ENCODE peak calls at places on chromosomes 7 and 10, in eight cellular contexts. Q is T-helper 2 cell; H is activated naive CD8-positive, alpha-beta T cell treated with anti-CD3 and anti-CD28 coated beads, Interleukin-2, amount 50 U/mL, for 16 hours; G is Daoy; O is iPS-NIHi11; D is endothelial cell of umbilical vein; T is stimulated activated naive B cell treated with anti-CD40 and anti-IgM and Interleukin-4, amounts not matched to agents 10 μg/mL and 1 μg/mL and 100 μg/mL, for 72 hours; S is effector memory CD4-positive, alpha-beta T cell. V is an unnamed sample.

GRCh38 chr7:157007470-157008066 is 2.9 kb downstream of the MNX1 start:
- DNase-seq in H (no peak), G (no peak), T (no peak), Q (no peak), O (no peak), D (no peak), S (no peak), V (no peak)

GRCh38 chr10:85850736-85851135 is 515.9 kb downstream of the GRID1 start:
- DNase-seq in T (no peak), Q (no peak), G (no peak), S (no peak), H (no peak), O (no peak), D (no peak), V (no peak)

GRCh38 chr10:58023341-58024073 is 244.2 kb downstream of the IPMK start:
- DNase-seq in Q (no peak), H (no peak), G (peak), O (no peak), D (peak), S (no peak), T (no peak), V (no peak)

GRCh38 chr10:124354411-124355382 is 64.0 kb downstream of the OAT start:
- DNase-seq in T (peak), Q (peak), D (peak), O (no peak), S (no peak), H (no peak), G (peak), V (peak)

GRCh38 chr7:84497873-84498272 is 303.3 kb upstream of the SEMA3A start:
- DNase-seq in H (no peak), Q (no peak), G (no peak), S (no peak), T (no peak), D (no peak), O (no peak), V (no peak)

GRCh38 chr7:80346704-80347103 is 165.2 kb downstream of the GNAT3 start:
- DNase-seq in Q (peak), T (no peak), G (peak), S (no peak), D (no peak), H (no peak), O (no peak), V (no peak)

GRCh38 chr7:159062596-159062995 is 82.1 kb downstream of the VIPR2 start:
- DNase-seq in D (no peak), T (no peak), H (no peak), O (no peak), Q (no peak), S (no peak), G (peak), V (no peak)

GRCh38 chr10:121069061-121069850 is 218.1 kb downstream of the WDR11 start:
- DNase-seq in G (peak), S (no peak), Q (peak), H (no peak), O (no peak), T (no peak), D (no peak), V (no peak)

GRCh38 chr10:28125701-28126100 is 126.8 kb upstream of the ODAD2 start:
- DNase-seq in O (no peak), S (no peak), D (no peak), G (no peak), H (no peak), Q (no peak), T (no peak), V (no peak)

GRCh38 chr7:74480861-74481417 is 27.2 kb downstream of the GTF2IRD1 start:
- DNase-seq in G (peak), O (no peak), S (no peak), H (no peak), Q (no peak), T (no peak), D (peak), V (no peak)

GRCh38 chr10:29451946-29452345 is 163.1 kb downstream of the LYZL1 start:
- DNase-seq in G (no peak), S (no peak), T (no peak), H (no peak), D (no peak), O (no peak), Q (no peak), V (no peak)

GRCh38 chr10:63515002-63515763 is 6.0 kb upstream of the REEP3 start:
- DNase-seq in T (no peak), H (no peak), G (peak), O (peak), Q (peak), S (no peak), D (peak), V (peak)

GRCh38 chr10:94680544-94680943 is 3.0 kb upstream of the CYP2C18 start:
- DNase-seq in T (no peak), S (no peak), H (no peak), D (no peak), O (no peak), G (no peak), Q (no peak), V (no peak)

GRCh38 chr10:123721441-123722049 is 55.4 kb downstream of the GPR26 start:
- DNase-seq in G (no peak), O (no peak), Q (no peak), D (no peak), S (no peak), T (no peak), H (no peak), V (no peak)

GRCh38 chr7:36473454-36474282 is 84.0 kb downstream of the ANLN start:
- DNase-seq in T (no peak), G (peak), D (peak), O (peak), S (no peak), H (no peak), Q (peak), V (no peak)

GRCh38 chr10:1392127-1392526 is 335.9 kb downstream of the WDR37 start:
- DNase-seq in S (no peak), T (no peak), O (no peak), D (no peak), G (no peak), H (no peak), Q (no peak), V (no peak)

GRCh38 chr10:132458595-132459251 is 61.7 kb downstream of the PWWP2B start:
- DNase-seq in H (peak), T (no peak), S (peak), O (peak), D (peak), Q (peak), G (peak), V (peak)

GRCh38 chr7:135731131-135731530 is 3.1 kb upstream of the SLC13A4 start:
- DNase-seq in S (no peak), H (no peak), Q (no peak), D (no peak), O (no peak), G (no peak), T (no peak), V (no peak)

GRCh38 chr7:142556745-142557144 is 192.5 kb upstream of the PRSS1 start:
- DNase-seq in S (no peak), H (no peak), Q (no peak), O (peak), D (peak), T (no peak), G (peak), V (no peak)

GRCh38 chr10:68296833-68297232 is 35.0 kb upstream of the HNRNPH3 start:
- DNase-seq in G (no peak), O (no peak), Q (no peak), D (no peak), S (no peak), T (no peak), H (no peak), V (no peak)

GRCh38 chr7:7214398-7215347 is 32.3 kb downstream of the C1GALT1 start:
- DNase-seq in G (no peak), Q (no peak), H (no peak), O (no peak), S (no peak), T (no peak), D (no peak), V (no peak)

V was measured in central memory CD4-positive, alpha-beta T cell.